ENCODE peak calls at places on chromosomes 2 and 18, in seven cellular contexts. P is DMS153, O is cardiac muscle cell, T is GM04504, I is Panc1, K is NCI-H1436, X is NCI-H460. G is an unnamed sample.

GRCh38 chr18:76145968-76146367 is 349.1 kb downstream of the ZNF516 start:
- DNase-seq in X (no peak), K (no peak), I (no peak), T (no peak), O (no peak), P (no peak), G (no peak)

GRCh38 chr2:5791371-5791770 is 99.2 kb downstream of the SOX11 start:
- DNase-seq in O (no peak), X (no peak), T (no peak), P (no peak), I (no peak), K (no peak), G (no peak)

GRCh38 chr18:33577688-33578370 is at the start of gene ASXL3:
- DNase-seq in T (no peak), I (no peak), O (peak; percentile 14), K (peak; percentile 55), X (no peak), P (peak; percentile 35), G (peak; percentile 6)

GRCh38 chr2:177545981-177546600 is 153.5 kb downstream of the AGPS start:
- DNase-seq in P (peak; percentile 94), O (no peak), K (no peak), T (no peak), X (no peak), I (no peak), G (no peak)

GRCh38 chr18:62670573-62670972 is 44.8 kb upstream of the PHLPP1 start:
- DNase-seq in I (no peak), P (no peak), T (no peak), X (no peak), K (no peak), O (no peak), G (no peak)

GRCh38 chr2:162327134-162327769 is 8.8 kb upstream of the IFIH1 start:
- DNase-seq in O (no peak), K (no peak), I (no peak), X (no peak), T (no peak), P (no peak), G (no peak)

GRCh38 chr2:23824777-23825212 is 102.1 kb downstream of the ATAD2B start:
- DNase-seq in T (peak; percentile 35), X (peak; percentile 61), O (peak; percentile 74), K (peak; percentile 30), I (peak; percentile 48), P (no peak), G (peak; percentile 49)

GRCh38 chr2:237743561-237744269 is 54.9 kb upstream of the RBM44 start:
- DNase-seq in P (no peak), T (no peak), O (no peak), X (no peak), I (no peak), K (no peak), G (no peak)

GRCh38 chr2:140154271-140154670 is 1374.1 kb upstream of the NXPH2 start:
- DNase-seq in I (no peak), P (no peak), T (no peak), K (no peak), X (no peak), O (no peak), G (no peak)

GRCh38 chr2:239441261-239441701 is 40.5 kb upstream of the HDAC4 start:
- DNase-seq in K (no peak), O (no peak), X (no peak), I (no peak), T (no peak), P (no peak), G (no peak)

GRCh38 chr2:85998071-85998991 is 107.4 kb downstream of the POLR1A start:
- DNase-seq in I (no peak), X (no peak), T (no peak), P (no peak), K (no peak), O (peak; percentile 88), G (no peak)

GRCh38 chr2:148218326-148219075 is 197.6 kb downstream of the MBD5 start:
- DNase-seq in O (no peak), X (no peak), P (no peak), T (no peak), K (no peak), I (no peak), G (no peak)

G was measured in BE2C.